ENCODE peak calls at places on chromosomes 5 and 9, in nine cellular contexts. J is stomach, R is H1, L is sigmoid colon, K is transverse colon, M is HepG2, E is GM12878, F is K562, B is upper lobe of left lung. O is an unnamed sample.

GRCh38 chr9:34123682-34124081 is 2.8 kb downstream of the DCAF12 start:
- DNase-seq in J (peak; percentile 27), R (no peak), L (peak; percentile 70), K (peak; percentile 38), M (no peak), E (peak; percentile 52), F (no peak), B (peak; percentile 79), O (no peak)

GRCh38 chr5:33850100-33850594 is 41.6 kb downstream of the ADAMTS12 start:
- DNase-seq in J (no peak), R (no peak), L (no peak), K (no peak), M (peak; percentile 3), E (peak; percentile 99), F (peak; percentile 18), B (no peak), O (no peak)

GRCh38 chr5:5188377-5189020 is 48.4 kb downstream of the ADAMTS16 start:
- DNase-seq in J (peak; percentile 36), R (no peak), L (no peak), K (no peak), M (no peak), E (no peak), F (no peak), B (no peak), O (no peak)

GRCh38 chr9:18238254-18238653 is 235.7 kb upstream of the ADAMTSL1 start:
- DNase-seq in J (no peak), R (no peak), L (no peak), K (no peak), M (no peak), E (no peak), F (no peak), B (no peak), O (no peak)

GRCh38 chr5:59174248-59174844 is 591.5 kb downstream of the RAB3C start:
- DNase-seq in J (no peak), R (no peak), L (no peak), K (no peak), M (peak; percentile 63), E (no peak), F (peak; percentile 20), B (no peak), O (no peak)

GRCh38 chr5:54616031-54616430 is 98.5 kb downstream of the SNX18 start:
- DNase-seq in J (peak; percentile 43), R (no peak), L (peak; percentile 90), K (peak; percentile 36), M (peak; percentile 13), E (no peak), F (no peak), B (peak; percentile 69), O (no peak)

GRCh38 chr5:143645356-143645755 is 166.6 kb upstream of the HMHB1 start:
- DNase-seq in J (no peak), R (no peak), L (no peak), K (no peak), M (no peak), E (no peak), F (no peak), B (no peak), O (no peak)

GRCh38 chr5:41776435-41776834 is 93.8 kb downstream of the OXCT1 start:
- DNase-seq in J (no peak), R (no peak), L (no peak), K (no peak), M (no peak), E (no peak), F (no peak), B (no peak), O (no peak)

GRCh38 chr5:95617057-95617456 is 2.8 kb upstream of the GPR150 start:
- DNase-seq in J (no peak), R (no peak), L (no peak), K (no peak), M (no peak), E (peak; percentile 73), F (no peak), B (no peak), O (no peak)

GRCh38 chr5:104932431-104932830 is 1369.8 kb upstream of the NUDT12 start:
- DNase-seq in J (no peak), R (peak; percentile 64), L (no peak), K (no peak), M (no peak), E (no peak), F (no peak), B (no peak), O (no peak)

GRCh38 chr5:136427421-136427820 is 62.1 kb upstream of the TRPC7 start:
- DNase-seq in J (no peak), R (no peak), L (no peak), K (no peak), M (no peak), E (no peak), F (no peak), B (no peak), O (no peak)

GRCh38 chr9:120894404-120895226 is 17.6 kb upstream of the PHF19 start:
- DNase-seq in J (peak; percentile 50), R (peak; percentile 65), L (no peak), K (no peak), M (no peak), E (no peak), F (peak; percentile 22), B (no peak), O (no peak)

GRCh38 chr5:158287643-158288228 is 428.8 kb upstream of the CLINT1 start:
- DNase-seq in J (no peak), R (no peak), L (peak; percentile 79), K (peak; percentile 11), M (no peak), E (no peak), F (no peak), B (no peak), O (no peak)

GRCh38 chr5:117947121-117947520 is 1041.2 kb downstream of the DTWD2 start:
- DNase-seq in J (no peak), R (no peak), L (no peak), K (no peak), M (no peak), E (no peak), F (no peak), B (no peak), O (no peak)

GRCh38 chr9:107175826-107176500 is 107.1 kb upstream of the RAD23B start:
- DNase-seq in J (no peak), R (no peak), L (no peak), K (no peak), M (no peak), E (no peak), F (no peak), B (no peak), O (no peak)

GRCh38 chr9:107177243-107177839 is 105.7 kb upstream of the RAD23B start:
- DNase-seq in J (no peak), R (no peak), L (no peak), K (no peak), M (no peak), E (no peak), F (no peak), B (no peak), O (no peak)

GRCh38 chr9:107178302-107178701 is 104.8 kb upstream of the RAD23B start:
- DNase-seq in J (no peak), R (no peak), L (no peak), K (no peak), M (no peak), E (no peak), F (no peak), B (no peak), O (no peak)

GRCh38 chr9:107176701-107177100 is 106.4 kb upstream of the RAD23B start:
- DNase-seq in J (no peak), R (no peak), L (no peak), K (no peak), M (no peak), E (no peak), F (no peak), B (no peak), O (no peak)

DNA sequence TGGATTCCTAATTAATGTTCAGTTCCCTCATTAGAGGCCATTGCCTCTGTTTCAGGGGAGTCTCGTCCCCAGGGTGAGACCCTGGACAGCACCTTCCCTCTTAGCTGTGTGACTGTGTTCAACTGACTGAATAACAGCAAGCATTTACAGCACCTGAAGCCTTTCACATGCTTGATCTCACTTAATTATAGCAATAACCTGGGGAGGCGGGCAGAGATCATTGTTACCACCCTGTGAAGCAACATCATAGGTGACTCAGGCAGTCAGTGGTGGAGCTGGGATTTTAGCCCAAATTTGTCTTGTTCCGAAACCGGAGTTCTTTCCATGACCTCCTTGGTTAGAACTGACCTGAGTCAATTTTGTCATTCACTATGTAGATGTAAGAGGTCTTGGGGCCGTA is 105.2 kb upstream of the RAD23B start:
- DNase-seq in J (no peak), R (no peak), L (no peak), K (peak; percentile 26), M (no peak), E (no peak), F (no peak), B (no peak), O (no peak)
- TF ChIP-seq POLR2A in J (no peak), R (no peak), L (no peak), K (no peak), M (no peak), E (no peak), F (no peak), B (no peak), O (no peak)

GRCh38 chr5:180670586-180671359 is 21.4 kb upstream of the FLT4 start:
- DNase-seq in J (peak; percentile 62), R (peak; percentile 61), L (no peak), K (peak; percentile 22), M (peak; percentile 19), E (peak; percentile 15), F (peak; percentile 49), B (peak; percentile 62), O (no peak)
- TF ChIP-seq POLR2AphosphoS5 in J (no peak), R (no peak), L (no peak), K (no peak), M (no peak), E (no peak), F (no peak), B (no peak), O (no peak)

GRCh38 chr9:104881991-104882555 is 45.9 kb downstream of the ABCA1 start:
- DNase-seq in J (no peak), R (no peak), L (no peak), K (no peak), M (no peak), E (no peak), F (no peak), B (no peak), O (no peak)
- TF ChIP-seq EP300 in J (no peak), R (no peak), L (no peak), K (no peak), M (no peak), E (no peak), F (no peak), B (no peak), O (no peak)

DNA sequence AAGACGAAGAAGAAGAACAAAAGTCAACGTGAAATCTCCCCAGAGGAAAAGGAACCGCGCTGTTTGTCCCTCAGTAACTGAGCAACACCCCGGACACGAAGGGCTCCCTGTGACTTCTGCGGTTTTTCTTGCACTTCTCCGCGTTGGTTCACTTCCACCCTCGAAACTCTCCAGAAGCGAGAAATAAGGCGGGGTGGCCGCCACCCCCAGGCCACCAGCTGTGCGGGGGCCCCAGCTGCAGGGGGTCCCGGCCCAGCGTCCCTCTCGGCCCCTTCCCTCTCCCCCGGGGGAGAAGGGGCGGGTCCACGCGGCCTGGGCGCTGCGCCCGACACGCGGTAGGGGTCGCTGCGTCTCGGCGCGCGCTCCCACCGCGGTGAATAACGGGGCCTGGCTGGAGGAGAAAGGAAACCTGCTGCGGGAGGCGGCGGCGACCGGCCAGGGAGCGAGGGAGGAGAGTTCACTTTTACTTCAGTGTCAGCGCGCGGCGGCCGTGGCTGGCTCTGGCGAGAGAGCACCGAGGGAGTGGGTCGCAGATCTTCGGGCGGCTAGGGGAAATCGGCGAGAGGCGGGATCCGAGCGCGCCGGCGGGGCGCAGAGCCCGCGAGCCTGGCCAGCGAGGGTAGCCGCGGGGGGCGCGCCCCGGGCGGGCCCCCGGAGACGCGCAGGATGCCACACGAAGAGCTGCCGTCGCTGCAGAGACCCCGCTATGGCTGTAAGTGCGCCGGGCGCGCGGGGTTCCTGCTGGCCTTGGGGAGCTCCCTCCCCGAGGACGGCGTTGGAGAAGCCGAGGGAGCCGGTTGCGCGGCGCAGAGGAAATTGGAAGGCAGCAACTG is at the start of gene IQGAP2:
- DNase-seq in J (peak; percentile 83), R (peak; percentile 88), L (peak; percentile 77), K (peak; percentile 85), M (peak; percentile 50), E (no peak), F (peak; percentile 91), B (peak; percentile 73), O (peak; percentile 73)
- TF ChIP-seq POLR2A in J (no peak), R (no peak), L (no peak), K (peak; percentile 57), M (peak; percentile 61), E (peak; percentile 78), F (peak; percentile 60), B (no peak), O (peak; percentile 41)